ENCODE peak calls at places on chromosomes 6 and 20, in four cellular contexts. R is IMR-90, N is HCT116, Q is breast epithelium. X is an unnamed sample. For H3K27me3 and H3K36me3, the result is how much of the 10 kb centered on the place peaks cover.

GRCh38 chr20:53623454-53624206 is 30.0 kb upstream of the ZNF217 start:
- DNase-seq in R (peak), N (no peak), Q (peak), X (peak)

GRCh38 chr6:88119769-88120168 is 46.4 kb downstream of the CNR1 start:
- DNase-seq in R (no peak), N (no peak), Q (no peak), X (no peak)

GRCh38 chr6:81204741-81205140 is 547.7 kb downstream of the TENT5A start:
- DNase-seq in R (no peak), N (peak), Q (no peak), X (no peak)

GRCh38 chr20:36571564-36572504 is 1.6 kb upstream of the TGIF2 start:
- DNase-seq in R (no peak), N (no peak), Q (no peak), X (no peak)

GRCh38 chr6:121573466-121573865 is 138.0 kb downstream of the GJA1 start:
- DNase-seq in R (no peak), N (no peak), Q (no peak), X (no peak)

GRCh38 chr20:2273634-2274302 is 22.0 kb upstream of the TGM3 start:
- DNase-seq in R (no peak), N (no peak), Q (no peak), X (no peak)

GRCh38 chr6:126781582-126781981 is 336.9 kb upstream of the RSPO3 start:
- DNase-seq in R (no peak), N (no peak), Q (no peak), X (no peak)

GRCh38 chr6:106908386-106908840 is 66.1 kb downstream of the CD24 start:
- DNase-seq in R (no peak), N (no peak), Q (no peak), X (no peak)

GRCh38 chr20:21714297-21715192 is 9.1 kb downstream of the PAX1 start:
- DNase-seq in R (no peak), N (no peak), Q (no peak), X (no peak)

GRCh38 chr6:163634514-163635171 is 220.1 kb downstream of the QKI start:
- DNase-seq in R (no peak), N (no peak), Q (peak), X (no peak)

GRCh38 chr20:58692579-58693225 is at the start of gene NPEPL1:
- DNase-seq in R (peak), N (peak), Q (no peak), X (peak)

GRCh38 chr20:37323985-37324384 is 22.0 kb upstream of the SRC start:
- DNase-seq in R (peak), N (no peak), Q (no peak), X (no peak)

GRCh38 chr6:137145421-137145820 is 28.0 kb downstream of the IL22RA2 start:
- DNase-seq in R (no peak), N (no peak), Q (no peak), X (no peak)

GRCh38 chr20:38789503-38790209 is 15.8 kb upstream of the PPP1R16B start:
- DNase-seq in R (peak), N (peak), Q (no peak), X (no peak)

GRCh38 chr6:167275001-167275400 is 16.1 kb upstream of the UNC93A start:
- DNase-seq in R (no peak), N (no peak), Q (no peak), X (no peak)

GRCh38 chr6:56710967-56711366 is 68.3 kb upstream of the DST start:
- DNase-seq in R (no peak), N (no peak), Q (no peak), X (no peak)

GRCh38 chr6:79570129-79570801 is 33.0 kb upstream of the LCA5 start:
- DNase-seq in R (peak), N (peak), Q (no peak), X (no peak)

GRCh38 chr6:106973841-106974336 is 640 bp downstream of the CD24 start:
- DNase-seq in R (no peak), N (no peak), Q (peak), X (peak)

GRCh38 chr6:21023210-21023609 is 489.0 kb downstream of the CDKAL1 start:
- DNase-seq in R (no peak), N (no peak), Q (no peak), X (no peak)

GRCh38 chr6:96816182-96816888 is 20.9 kb downstream of the GPR63 start:
- DNase-seq in R (peak), N (no peak), Q (no peak), X (no peak)

GRCh38 chr6:127022297-127022696 is 96.2 kb upstream of the RSPO3 start:
- DNase-seq in R (no peak), N (no peak), Q (no peak), X (no peak)

GRCh38 chr6:105318660-105319059 is 84.2 kb downstream of the PREP start:
- DNase-seq in R (peak), N (peak), Q (no peak), X (no peak)

GRCh38 chr6:11744753-11745152 is 33.9 kb downstream of the ADTRP start:
- DNase-seq in R (peak), N (no peak), Q (no peak), X (no peak)

GRCh38 chr6:252775-253526 is 39.3 kb upstream of the DUSP22 start:
- DNase-seq in R (no peak), N (no peak), Q (no peak), X (no peak)

GRCh38 chr6:114989279-114989964 is 646.6 kb upstream of the HS3ST5 start:
- DNase-seq in R (no peak), N (no peak), Q (no peak), X (no peak)

GRCh38 chr20:22801528-22801927 is 217.2 kb upstream of the FOXA2 start:
- DNase-seq in R (no peak), N (no peak), Q (no peak), X (no peak)

GRCh38 chr6:170393807-170394399 is 87.3 kb downstream of the FAM120B start:
- DNase-seq in R (peak), N (no peak), Q (no peak), X (no peak)

GRCh38 chr6:53648571-53648970 is 17.0 kb downstream of the KLHL31 start:
- DNase-seq in R (peak), N (no peak), Q (no peak), X (no peak)

GRCh38 chr6:10434235-10434634 is 19.4 kb upstream of the TFAP2A start:
- DNase-seq in R (peak), N (no peak), Q (no peak), X (no peak)

GRCh38 chr6:7143161-7143974 is 35.6 kb downstream of the RREB1 start:
- DNase-seq in R (no peak), N (no peak), Q (no peak), X (no peak)

GRCh38 chr20:53943522-53944291 is 126.7 kb downstream of the BCAS1 start:
- DNase-seq in R (peak), N (no peak), Q (no peak), X (no peak)

GRCh38 chr6:32529697-32530429 is at the start of gene HLA-DRB5:
- DNase-seq in R (no peak), N (peak), Q (peak), X (peak)

GRCh38 chr6:70234561-70235236 is 68.2 kb downstream of the COL9A1 start:
- DNase-seq in R (no peak), N (no peak), Q (no peak), X (no peak)

GRCh38 chr6:70241991-70242420 is 60.9 kb downstream of the COL9A1 start:
- DNase-seq in R (no peak), N (no peak), Q (no peak), X (no peak)

GRCh38 chr6:70241031-70241430 is 61.9 kb downstream of the COL9A1 start:
- DNase-seq in R (no peak), N (no peak), Q (no peak), X (no peak)

GRCh38 chr6:70236304-70236703 is 66.6 kb downstream of the COL9A1 start:
- DNase-seq in R (peak), N (no peak), Q (no peak), X (no peak)
- H3K27me3 ChIP-seq in R (under half), N (under half), Q (under half), X (under half)

GRCh38 chr20:62388839-62389600 is 2.1 kb downstream of the RPS21 start:
- DNase-seq in R (no peak), N (no peak), Q (no peak), X (no peak)

GRCh38 chr20:62389601-62390087 is 2.7 kb downstream of the RPS21 start:
- DNase-seq in R (no peak), N (no peak), Q (no peak), X (no peak)

GRCh38 chr20:62387993-62388635 is 1.2 kb downstream of the RPS21 start:
- DNase-seq in R (no peak), N (no peak), Q (no peak), X (no peak)

GRCh38 chr20:62386383-62387218 is at the start of gene RPS21:
- DNase-seq in R (peak), N (peak), Q (peak), X (peak)

GRCh38 chr20:62387219-62387913 is 463 bp downstream of the RPS21 start:
- DNase-seq in R (no peak), N (no peak), Q (no peak), X (no peak)
- TF ChIP-seq POLR2A in R (no peak), N (no peak), Q (no peak), X (no peak)

GRCh38 chr20:34084227-34084923 is 27.7 kb downstream of the EIF2S2 start:
- DNase-seq in R (no peak), N (no peak), Q (no peak), X (no peak)

GRCh38 chr20:34083781-34084180 is 28.3 kb downstream of the EIF2S2 start:
- DNase-seq in R (no peak), N (no peak), Q (no peak), X (no peak)

GRCh38 chr20:34083137-34083536 is 28.9 kb downstream of the EIF2S2 start:
- DNase-seq in R (peak), N (no peak), Q (no peak), X (peak)

GRCh38 chr20:34088305-34088870 is 23.7 kb downstream of the EIF2S2 start:
- DNase-seq in R (no peak), N (no peak), Q (no peak), X (no peak)

GRCh38 chr20:34085544-34086040 is 26.5 kb downstream of the EIF2S2 start:
- DNase-seq in R (no peak), N (no peak), Q (no peak), X (no peak)
- H3K36me3 ChIP-seq in R (half or more), N (under half), Q (under half), X (under half)

GRCh38 chr20:44335675-44336074 is 1.2 kb upstream of the R3HDML start:
- DNase-seq in R (no peak), N (no peak), Q (no peak), X (no peak)
- H3K27me3 ChIP-seq in R (under half), N (under half), Q (under half), X (under half)

GRCh38 chr20:20017001-20017851 is at the start of gene NAA20:
- DNase-seq in R (peak), N (peak), Q (peak), X (peak)
- TF ChIP-seq POLR2A in R (no peak), N (peak), Q (peak), X (peak)

GRCh38 chr6:17798477-17798876 is 91.8 kb upstream of the NUP153 start:
- DNase-seq in R (no peak), N (no peak), Q (no peak), X (no peak)
- H3K36me3 ChIP-seq in R (under half), N (under half), Q (under half), X (under half)

GRCh38 chr20:24045621-24046020 is 57.0 kb upstream of the GGTLC1 start:
- DNase-seq in R (no peak), N (no peak), Q (no peak), X (no peak)
- H3K27me3 ChIP-seq in R (under half), N (under half), Q (under half), X (under half)

DNA sequence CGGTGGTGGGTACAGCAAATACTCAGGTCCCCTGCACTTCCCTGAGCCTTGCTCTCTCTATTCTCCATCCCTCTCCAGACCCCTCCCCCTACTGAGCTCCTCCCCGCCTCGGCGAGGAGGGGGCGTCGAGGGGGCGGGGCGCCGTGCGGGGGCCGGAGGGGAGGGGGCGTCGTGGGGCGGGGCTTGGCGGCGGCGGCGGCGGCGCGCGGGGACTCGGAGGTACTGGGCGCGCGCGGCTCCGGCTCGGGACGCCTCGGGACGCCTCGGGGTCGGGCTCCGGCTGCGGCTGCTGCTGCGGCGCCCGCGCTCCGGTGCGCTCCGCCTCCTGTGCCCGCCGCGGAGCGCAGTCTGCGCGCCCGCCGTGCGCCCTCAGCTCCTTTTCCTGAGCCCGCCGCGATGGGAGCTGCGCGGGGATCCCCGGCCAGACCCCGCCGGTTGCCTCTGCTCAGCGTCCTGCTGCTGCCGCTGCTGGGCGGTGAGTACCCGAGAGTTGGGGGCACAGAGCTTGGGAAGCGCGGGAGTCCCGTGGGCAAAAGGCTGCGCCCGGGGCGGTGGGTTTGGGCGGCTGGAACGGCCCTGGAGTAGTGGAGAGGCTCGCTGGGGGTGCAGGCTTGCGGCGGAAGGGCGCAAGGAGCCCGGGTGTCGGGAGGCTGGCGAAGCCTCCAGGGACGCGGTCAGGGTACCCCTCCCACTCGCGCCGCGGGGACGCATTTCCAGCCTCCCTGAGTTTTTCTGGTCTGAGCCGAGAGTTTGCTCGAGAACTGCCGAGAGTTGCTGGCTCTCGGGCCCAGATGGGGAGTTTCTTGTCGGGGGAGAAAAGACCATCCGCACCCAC is at the start of gene PTK7:
- DNase-seq in R (peak), N (no peak), Q (peak), X (no peak)
- TF ChIP-seq POLR2A in R (no peak), N (no peak), Q (no peak), X (no peak)

DNA sequence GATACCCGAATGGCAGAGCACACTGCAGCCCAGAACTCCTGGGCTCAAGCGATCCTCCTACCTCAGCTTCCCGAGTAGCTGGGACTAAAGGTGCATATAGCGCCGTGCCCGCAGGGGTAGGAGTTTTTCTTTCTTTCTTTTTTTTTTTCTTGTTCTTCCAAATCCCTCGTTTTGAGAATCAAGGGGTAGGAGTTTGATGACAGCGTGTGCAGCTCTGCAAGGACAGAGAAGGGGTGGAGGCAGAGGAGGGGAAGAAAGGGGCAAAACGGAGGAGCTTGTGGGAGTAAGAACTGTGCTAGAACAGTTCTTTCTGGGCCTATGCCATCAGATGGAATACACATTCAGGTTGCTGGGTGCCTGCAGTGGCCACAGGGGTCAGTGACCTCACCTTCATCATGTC is 15.3 kb downstream of the RRP36 start:
- DNase-seq in R (no peak), N (no peak), Q (no peak), X (no peak)
- H3K36me3 ChIP-seq in R (half or more), N (under half), Q (under half), X (under half)

DNA sequence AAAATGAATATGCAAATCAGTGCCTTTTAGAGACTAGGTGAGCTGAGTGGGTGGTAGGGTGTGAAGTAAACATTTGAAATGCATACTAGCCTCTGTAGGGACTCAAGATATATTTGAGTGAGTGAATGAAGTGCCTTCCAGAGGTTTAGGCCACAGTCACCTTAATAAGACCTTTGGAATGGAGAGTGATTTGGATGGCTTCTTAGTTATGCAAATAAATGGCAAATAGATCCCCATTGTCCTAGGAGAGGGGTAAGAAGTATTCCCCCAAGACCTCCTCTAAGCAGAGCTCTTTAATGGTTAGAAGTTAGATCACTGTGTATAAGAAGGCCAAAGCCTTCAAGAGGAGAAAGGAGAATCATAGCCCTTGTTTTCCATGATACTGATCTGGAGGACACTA is 47.8 kb upstream of the IMPG1 start:
- DNase-seq in R (no peak), N (no peak), Q (no peak), X (no peak)
- H3K27me3 ChIP-seq in R (under half), N (under half), Q (under half), X (under half)